ENCODE peak calls at places on chromosomes 1 and 21, in seven cellular contexts. L is endodermal cell, G is MM.1S, I is breast epithelium, U is testis, F is cardiac fibroblast, N is HCT116. M is an unnamed sample.

GRCh38 chr1:227788279-227789041 is 27.0 kb upstream of the PRSS38 start:
- DNase-seq in I (peak), F (no peak), G (peak), U (no peak), L (peak), N (peak), M (no peak)

GRCh38 chr1:217027403-217028080 is 304.3 kb upstream of the ESRRG start:
- DNase-seq in U (no peak), F (no peak), L (no peak), G (peak), N (no peak), I (no peak), M (no peak)

GRCh38 chr1:165116732-165117131 is 239.8 kb downstream of the LMX1A start:
- DNase-seq in U (no peak), L (no peak), F (peak), I (no peak), G (no peak), N (peak), M (no peak)

GRCh38 chr1:23556661-23557470 is 2.4 kb downstream of the ID3 start:
- DNase-seq in U (no peak), L (peak), N (peak), F (peak), I (no peak), G (no peak), M (peak)

GRCh38 chr21:34243562-34243961 is 120.2 kb upstream of the KCNE2 start:
- DNase-seq in U (peak), F (peak), N (peak), G (peak), I (no peak), L (peak), M (peak)

GRCh38 chr21:26833460-26833939 is 11.7 kb downstream of the ADAMTS1 start:
- DNase-seq in U (no peak), G (no peak), F (peak), I (no peak), N (no peak), L (no peak), M (no peak)

GRCh38 chr1:151846062-151846568 is 6.5 kb upstream of the C2CD4D start:
- DNase-seq in F (peak), L (peak), N (peak), G (no peak), I (no peak), U (peak), M (no peak)

GRCh38 chr21:45985471-45986315 is 4.1 kb downstream of the COL6A1 start:
- DNase-seq in N (no peak), L (no peak), U (no peak), G (no peak), F (no peak), I (peak), M (no peak)

GRCh38 chr1:18201997-18202719 is 94.6 kb downstream of the IGSF21 start:
- DNase-seq in G (no peak), U (no peak), F (no peak), I (no peak), N (no peak), L (no peak), M (no peak)

GRCh38 chr1:56056438-56057312 is 522.7 kb downstream of the PLPP3 start:
- DNase-seq in G (no peak), I (no peak), N (no peak), F (peak), U (no peak), L (no peak), M (no peak)

GRCh38 chr1:1223321-1223720 is 8.5 kb downstream of the SDF4 start:
- DNase-seq in F (no peak), G (no peak), I (no peak), L (no peak), U (no peak), N (no peak), M (no peak)

GRCh38 chr1:220296941-220297460 is 24.7 kb upstream of the RAB3GAP2 start:
- DNase-seq in L (no peak), U (no peak), F (no peak), I (no peak), G (no peak), N (no peak), M (no peak)

GRCh38 chr1:66266756-66267155 is 267.2 kb upstream of the SGIP1 start:
- DNase-seq in U (no peak), L (no peak), F (peak), G (no peak), I (no peak), N (no peak), M (no peak)

GRCh38 chr1:240611228-240611618 is 732 bp downstream of the GREM2 start:
- DNase-seq in I (no peak), N (no peak), U (no peak), G (peak), L (no peak), F (no peak), M (no peak)

GRCh38 chr1:35539073-35539823 is 18.0 kb downstream of the KIAA0319L start:
- DNase-seq in L (no peak), F (peak), N (no peak), G (peak), I (no peak), U (no peak), M (no peak)

GRCh38 chr1:228342627-228343210 is 63.9 kb downstream of the TRIM11 start:
- DNase-seq in I (peak), F (no peak), L (peak), G (no peak), N (no peak), U (no peak), M (peak)

GRCh38 chr1:172938676-172939075 is 112.1 kb downstream of the TNFSF18 start:
- DNase-seq in N (no peak), F (peak), L (no peak), U (no peak), G (no peak), I (no peak), M (no peak)

GRCh38 chr1:165738794-165739193 is 29.9 kb downstream of the TMCO1 start:
- DNase-seq in L (no peak), G (peak), I (no peak), U (no peak), N (no peak), F (no peak), M (no peak)

GRCh38 chr1:96087719-96088118 is 633.9 kb upstream of the PTBP2 start:
- DNase-seq in I (no peak), L (peak), U (no peak), F (no peak), G (no peak), N (no peak), M (no peak)

GRCh38 chr1:7771673-7772299 is 690 bp downstream of the VAMP3 start:
- DNase-seq in G (no peak), U (no peak), L (no peak), I (no peak), N (no peak), F (peak), M (no peak)

GRCh38 chr1:167697667-167698141 is 24.1 kb upstream of the MPZL1 start:
- DNase-seq in L (no peak), G (no peak), U (peak), N (no peak), I (peak), F (no peak), M (no peak)

GRCh38 chr1:208807446-208808117 is 563.4 kb upstream of the PLXNA2 start:
- DNase-seq in F (no peak), L (no peak), N (no peak), U (no peak), I (no peak), G (no peak), M (no peak)

GRCh38 chr1:180380259-180381183 is 121.9 kb downstream of the ACBD6 start:
- DNase-seq in G (no peak), F (no peak), N (no peak), U (no peak), L (no peak), I (no peak), M (no peak)

GRCh38 chr1:996851-997727 is 2.8 kb downstream of the HES4 start:
- DNase-seq in U (no peak), L (peak), G (no peak), F (no peak), I (no peak), N (no peak), M (no peak)

GRCh38 chr1:207020709-207021107 is 11.8 kb downstream of the C1orf116 start:
- DNase-seq in I (no peak), U (no peak), L (no peak), G (no peak), N (no peak), F (peak), M (no peak)

GRCh38 chr1:1894354-1895049 is 3.6 kb upstream of the GNB1 start:
- DNase-seq in I (no peak), L (peak), G (no peak), N (no peak), F (no peak), U (peak), M (no peak)

GRCh38 chr1:65079941-65080340 is 68.1 kb upstream of the AK4 start:
- DNase-seq in I (no peak), L (no peak), U (no peak), G (no peak), N (no peak), F (peak), M (no peak)

GRCh38 chr1:205593532-205593931 is 38.3 kb downstream of the ELK4 start:
- DNase-seq in F (no peak), I (no peak), N (no peak), U (no peak), L (no peak), G (peak), M (no peak)

GRCh38 chr21:38241029-38241740 is 15.6 kb upstream of the KCNJ15 start:
- DNase-seq in I (no peak), G (no peak), F (peak), N (no peak), L (no peak), U (peak), M (no peak)

GRCh38 chr21:33109574-33110339 is 39.8 kb downstream of the OLIG1 start:
- DNase-seq in G (no peak), I (no peak), F (no peak), L (peak), N (no peak), U (no peak), M (peak)

GRCh38 chr1:88737338-88737927 is 53.4 kb downstream of the PKN2 start:
- DNase-seq in N (no peak), U (no peak), L (no peak), G (no peak), I (no peak), F (no peak), M (no peak)

GRCh38 chr1:181141431-181141910 is 53.0 kb downstream of the IER5 start:
- DNase-seq in L (no peak), N (no peak), U (no peak), G (no peak), I (no peak), F (peak), M (no peak)

GRCh38 chr1:212749924-212750535 is 41.5 kb downstream of the NSL1 start:
- DNase-seq in U (no peak), G (peak), N (peak), I (no peak), F (peak), L (peak), M (peak)

GRCh38 chr1:234620272-234620711 is 10.3 kb upstream of the IRF2BP2 start:
- DNase-seq in G (no peak), L (no peak), I (no peak), F (peak), N (no peak), U (no peak), M (peak)

GRCh38 chr1:116737020-116737854 is 17.0 kb upstream of the CD2 start:
- DNase-seq in I (no peak), U (peak), N (peak), G (peak), F (peak), L (peak), M (peak)
- H3K4me3 ChIP-seq in I (no peak), U (no peak), N (no peak), G (no peak), F (no peak), L (no peak), M (no peak)

GRCh38 chr1:154557939-154558609 is 388 bp downstream of the UBE2Q1 start:
- DNase-seq in N (no peak), F (peak), I (peak), U (peak), G (peak), L (peak), M (peak)
- H3K4me3 ChIP-seq in N (peak), F (peak), I (peak), U (peak), G (peak), L (peak), M (peak)

DNA sequence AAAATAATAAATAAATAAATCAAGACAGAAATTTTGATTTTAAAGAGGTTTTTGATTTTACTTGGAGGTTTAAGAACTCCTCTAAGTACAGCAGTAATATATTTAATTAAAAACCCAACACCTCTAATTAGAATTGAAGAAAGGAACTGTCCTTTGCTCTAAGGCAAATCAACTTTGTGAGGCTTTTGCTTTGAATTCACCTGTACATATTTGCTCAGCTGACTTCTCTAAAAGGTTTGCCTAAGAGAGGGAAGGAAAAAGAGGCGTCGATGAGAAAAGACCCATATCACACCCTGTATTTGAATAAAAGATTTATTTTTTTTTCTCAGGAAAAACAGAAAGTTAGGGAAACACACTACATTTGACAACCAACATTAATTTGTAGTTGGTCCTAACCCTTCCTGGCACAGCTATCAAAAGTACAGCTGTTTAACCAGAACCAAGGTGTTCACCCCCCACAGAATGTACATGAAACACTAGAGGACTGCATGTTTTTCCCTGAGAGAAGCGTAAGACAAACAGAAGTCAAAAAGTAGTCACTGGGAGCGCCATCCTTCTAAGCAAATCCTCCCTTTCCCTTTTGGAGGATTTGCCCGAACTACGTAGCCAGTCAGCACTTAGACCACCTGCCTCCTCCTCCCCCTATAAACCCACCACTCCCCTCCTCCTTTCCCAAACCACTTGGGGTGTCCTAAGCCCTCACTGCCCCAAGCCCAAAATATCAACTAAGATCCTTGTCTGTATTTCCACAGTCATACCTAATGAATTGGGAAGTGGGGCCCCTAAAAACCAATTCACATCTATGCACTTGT is 4.9 kb downstream of the MCL1 start:
- DNase-seq in F (peak), G (no peak), I (no peak), L (no peak), N (no peak), U (no peak), M (no peak)
- H3K4me3 ChIP-seq in F (peak), G (no peak), I (peak), L (peak), N (no peak), U (no peak), M (no peak)

GRCh38 chr1:92859400-92860039 is 27.7 kb downstream of the RPL5 start:
- DNase-seq in N (no peak), G (no peak), I (no peak), U (no peak), F (no peak), L (no peak), M (no peak)
- H3K4me3 ChIP-seq in N (no peak), G (peak), I (peak), U (no peak), F (no peak), L (no peak), M (no peak)

GRCh38 chr1:27356628-27357280 is 10.0 kb downstream of the MAP3K6 start:
- DNase-seq in U (no peak), N (no peak), L (no peak), G (no peak), I (no peak), F (no peak), M (no peak)
- H3K4me3 ChIP-seq in U (no peak), N (no peak), L (no peak), G (no peak), I (no peak), F (no peak), M (no peak)

GRCh38 chr1:39573736-39574624 is 2.6 kb downstream of the PABPC4 start:
- DNase-seq in F (peak), U (no peak), N (no peak), G (no peak), I (no peak), L (no peak), M (peak)

GRCh38 chr1:39575191-39576015 is 1.2 kb downstream of the PABPC4 start:
- DNase-seq in I (peak), N (no peak), F (peak), U (peak), L (peak), G (peak), M (peak)

GRCh38 chr1:39573097-39573465 is 3.5 kb downstream of the PABPC4 start:
- DNase-seq in U (no peak), I (no peak), G (no peak), F (no peak), N (no peak), L (no peak), M (no peak)

GRCh38 chr1:39574646-39575045 is 1.9 kb downstream of the PABPC4 start:
- DNase-seq in I (no peak), N (no peak), L (no peak), G (no peak), U (peak), F (peak), M (peak)

GRCh38 chr1:39576016-39576657 is 453 bp downstream of the PABPC4 start:
- DNase-seq in L (peak), U (peak), F (peak), N (no peak), I (no peak), G (peak), M (peak)
- H3K4me3 ChIP-seq in L (peak), U (peak), F (peak), N (peak), I (peak), G (peak), M (peak)

M was measured in SJCRH30.